ENCODE peak calls at places on chromosomes 2 and 18, in nine cellular contexts. One of them, this sample, is unnamed.

GRCh38 chr2:1553671-1554295 is 140.5 kb downstream of the TPO start:
- DNase-seq in HCT116: peak
- DNase-seq in A549: peak
- DNase-seq in GM23338: peak
- DNase-seq in Panc1: no peak
- DNase-seq in HepG2: no peak
- DNase-seq in GM12878: no peak
- DNase-seq in K562: no peak
- DNase-seq in SK-N-SH: no peak
- DNase-seq in this sample: no peak

GRCh38 chr18:3690682-3691066 is 240.7 kb downstream of the TGIF1 start:
- DNase-seq in HCT116: no peak
- DNase-seq in A549: no peak
- DNase-seq in GM23338: no peak
- DNase-seq in Panc1: no peak
- DNase-seq in HepG2: no peak
- DNase-seq in GM12878: no peak
- DNase-seq in K562: no peak
- DNase-seq in SK-N-SH: no peak
- DNase-seq in this sample: no peak

GRCh38 chr2:207792244-207792785 is 22.6 kb upstream of the FZD5 start:
- DNase-seq in HCT116: peak
- DNase-seq in A549: peak
- DNase-seq in GM23338: peak
- DNase-seq in Panc1: no peak
- DNase-seq in HepG2: peak
- DNase-seq in GM12878: no peak
- DNase-seq in K562: peak
- DNase-seq in SK-N-SH: peak
- DNase-seq in this sample: peak

GRCh38 chr2:39469807-39470206 is 32.7 kb upstream of the MAP4K3 start:
- DNase-seq in HCT116: no peak
- DNase-seq in A549: no peak
- DNase-seq in GM23338: peak
- DNase-seq in Panc1: no peak
- DNase-seq in HepG2: peak
- DNase-seq in GM12878: no peak
- DNase-seq in K562: no peak
- DNase-seq in SK-N-SH: no peak
- DNase-seq in this sample: no peak

GRCh38 chr2:127226132-127226519 is 6.0 kb upstream of the CYP27C1 start:
- DNase-seq in HCT116: no peak
- DNase-seq in A549: no peak
- DNase-seq in GM23338: no peak
- DNase-seq in Panc1: no peak
- DNase-seq in HepG2: no peak
- DNase-seq in GM12878: no peak
- DNase-seq in K562: no peak
- DNase-seq in SK-N-SH: no peak
- DNase-seq in this sample: no peak

GRCh38 chr18:55559735-55560134 is 28.3 kb downstream of the TCF4 start:
- DNase-seq in HCT116: no peak
- DNase-seq in A549: no peak
- DNase-seq in GM23338: no peak
- DNase-seq in Panc1: no peak
- DNase-seq in HepG2: no peak
- DNase-seq in GM12878: no peak
- DNase-seq in K562: no peak
- DNase-seq in SK-N-SH: peak
- DNase-seq in this sample: no peak

GRCh38 chr18:55084546-55084945 is 125.3 kb upstream of the CCDC68 start:
- DNase-seq in HCT116: no peak
- DNase-seq in A549: no peak
- DNase-seq in GM23338: no peak
- DNase-seq in Panc1: no peak
- DNase-seq in HepG2: no peak
- DNase-seq in GM12878: no peak
- DNase-seq in K562: no peak
- DNase-seq in SK-N-SH: no peak
- DNase-seq in this sample: no peak

GRCh38 chr2:6784299-6784698 is 81.4 kb downstream of the CMPK2 start:
- DNase-seq in HCT116: no peak
- DNase-seq in A549: no peak
- DNase-seq in GM23338: no peak
- DNase-seq in Panc1: no peak
- DNase-seq in HepG2: no peak
- DNase-seq in GM12878: no peak
- DNase-seq in K562: no peak
- DNase-seq in SK-N-SH: no peak
- DNase-seq in this sample: peak

GRCh38 chr2:191145769-191146471 is 4.9 kb downstream of the STAT4 start:
- DNase-seq in HCT116: no peak
- DNase-seq in A549: no peak
- DNase-seq in GM23338: no peak
- DNase-seq in Panc1: no peak
- DNase-seq in HepG2: no peak
- DNase-seq in GM12878: no peak
- DNase-seq in K562: no peak
- DNase-seq in SK-N-SH: no peak
- DNase-seq in this sample: no peak

DNA sequence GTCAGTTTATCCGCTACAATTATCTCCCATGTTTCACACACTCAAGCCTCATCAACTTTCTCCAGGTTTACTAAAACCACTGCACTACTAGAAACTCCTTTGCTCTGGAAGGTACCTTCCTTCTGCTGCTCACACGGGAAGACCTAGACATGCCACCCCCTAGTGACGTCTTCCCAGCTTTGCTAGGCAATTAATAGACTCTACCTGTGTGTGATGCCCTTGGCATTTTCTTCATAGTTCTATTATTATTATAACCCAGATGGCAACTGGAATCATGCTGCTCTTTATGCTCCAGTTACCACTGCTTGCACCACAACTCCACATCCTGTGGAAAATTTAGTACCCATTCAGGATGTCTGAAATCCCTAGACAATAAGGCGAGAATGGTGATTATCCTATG is 42.4 kb downstream of the CACNB4 start:
- DNase-seq in HCT116: no peak
- DNase-seq in A549: no peak
- DNase-seq in GM23338: no peak
- DNase-seq in Panc1: no peak
- DNase-seq in HepG2: no peak
- DNase-seq in GM12878: no peak
- DNase-seq in K562: no peak
- DNase-seq in SK-N-SH: no peak
- DNase-seq in this sample: no peak
- TF ChIP-seq REST in HCT116: no peak
- TF ChIP-seq REST in A549: no peak
- TF ChIP-seq REST in GM23338: no peak
- TF ChIP-seq REST in Panc1: no peak
- TF ChIP-seq REST in HepG2: no peak
- TF ChIP-seq REST in GM12878: no peak
- TF ChIP-seq REST in K562: no peak
- TF ChIP-seq REST in SK-N-SH: no peak
- TF ChIP-seq REST in this sample: no peak

DNA sequence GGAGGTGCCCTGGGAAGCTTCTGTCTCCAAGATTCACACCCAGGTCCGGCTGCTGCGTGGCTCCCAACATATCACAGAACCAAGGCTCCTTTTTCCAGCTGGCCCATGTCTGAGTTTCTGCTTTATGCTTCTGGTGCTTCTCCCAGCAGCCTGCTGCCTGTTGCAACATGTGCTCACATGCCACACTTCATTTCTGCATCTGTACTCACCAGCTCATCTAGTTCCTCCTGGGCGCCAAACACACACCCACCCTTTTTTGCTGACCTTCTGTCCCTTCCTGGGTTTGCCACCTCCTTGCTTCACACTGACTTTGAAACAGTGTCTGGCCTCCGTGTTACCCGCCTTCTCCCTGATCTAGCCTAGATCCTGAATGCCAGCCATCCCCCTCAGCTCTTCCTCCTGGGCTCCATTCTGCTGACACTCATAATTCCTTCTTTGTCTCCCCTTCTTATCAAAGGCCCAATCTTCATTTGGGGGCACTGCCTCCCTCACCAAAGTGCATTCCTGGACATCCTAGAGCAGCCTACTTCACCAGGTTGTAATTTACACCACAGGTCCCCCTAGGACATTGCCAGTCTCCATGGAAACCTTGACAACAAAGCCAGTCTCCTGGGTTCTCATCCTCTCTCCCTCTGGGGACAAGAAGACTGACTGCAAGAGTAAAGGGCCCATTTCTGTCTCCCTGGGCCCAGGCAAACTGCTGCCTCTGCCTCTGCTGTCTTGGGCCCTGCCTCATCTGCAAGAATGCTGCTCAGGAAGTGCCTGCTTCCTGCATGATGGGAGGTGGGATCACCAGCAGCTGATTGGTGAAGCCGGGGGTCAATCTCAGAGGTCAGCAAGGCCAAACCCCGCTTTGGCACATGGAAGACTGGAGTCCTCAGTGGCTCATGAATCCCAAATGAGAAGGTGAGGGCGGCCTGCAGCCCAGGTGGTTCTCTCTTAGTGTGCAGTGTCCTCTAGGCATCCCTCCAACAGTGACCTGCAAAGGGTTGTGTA is 13.9 kb upstream of the PROM2 start:
- DNase-seq in HCT116: no peak
- DNase-seq in A549: no peak
- DNase-seq in GM23338: no peak
- DNase-seq in Panc1: no peak
- DNase-seq in HepG2: no peak
- DNase-seq in GM12878: no peak
- DNase-seq in K562: no peak
- DNase-seq in SK-N-SH: peak
- DNase-seq in this sample: peak
- TF ChIP-seq REST in HCT116: no peak
- TF ChIP-seq REST in A549: no peak
- TF ChIP-seq REST in GM23338: no peak
- TF ChIP-seq REST in Panc1: no peak
- TF ChIP-seq REST in HepG2: no peak
- TF ChIP-seq REST in GM12878: no peak
- TF ChIP-seq REST in K562: no peak
- TF ChIP-seq REST in SK-N-SH: no peak
- TF ChIP-seq REST in this sample: no peak

DNA sequence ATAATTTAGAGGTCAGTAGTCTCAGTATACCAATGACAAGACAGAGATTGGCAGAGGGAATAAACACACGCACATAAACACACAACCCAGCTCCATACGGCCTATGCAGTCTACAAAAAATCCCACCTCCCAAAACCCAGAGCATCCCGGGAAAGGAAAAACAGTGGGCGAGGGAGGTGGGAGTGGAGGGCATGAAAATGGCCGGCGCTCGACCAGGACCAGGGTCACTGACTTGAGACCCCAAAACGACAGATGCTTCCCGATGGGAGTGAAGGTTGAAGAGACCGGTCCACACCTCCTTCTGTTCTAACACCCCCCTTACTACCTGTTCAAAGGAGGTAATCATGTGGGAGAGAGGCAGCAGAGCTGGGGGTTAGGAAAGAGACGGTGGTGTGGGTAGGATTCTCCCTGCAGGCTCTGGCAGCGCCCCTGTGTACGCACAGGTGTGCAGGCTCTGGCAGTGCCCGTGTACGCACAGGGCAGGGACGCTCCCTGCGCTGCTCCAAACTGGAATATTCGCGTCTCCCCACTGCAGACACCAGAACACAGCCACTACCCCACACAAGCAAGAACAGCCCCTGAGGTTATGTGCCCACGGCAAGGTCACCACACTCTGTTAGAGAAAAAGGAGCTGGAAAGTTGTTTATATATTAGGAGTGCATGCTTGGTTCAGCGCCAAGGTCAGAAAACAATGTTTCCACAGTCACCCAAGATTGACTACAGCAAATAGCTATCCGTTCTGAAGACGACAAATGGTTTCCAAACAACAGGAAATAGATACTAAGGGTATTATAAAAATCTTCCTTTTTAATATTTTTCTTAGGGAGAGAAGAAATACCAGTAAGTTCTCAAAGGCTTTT is 67.9 kb downstream of the EIPR1 start:
- DNase-seq in HCT116: no peak
- DNase-seq in A549: no peak
- DNase-seq in GM23338: no peak
- DNase-seq in Panc1: no peak
- DNase-seq in HepG2: no peak
- DNase-seq in GM12878: no peak
- DNase-seq in K562: no peak
- DNase-seq in SK-N-SH: no peak
- DNase-seq in this sample: no peak
- TF ChIP-seq REST in HCT116: no peak
- TF ChIP-seq REST in A549: no peak
- TF ChIP-seq REST in GM23338: no peak
- TF ChIP-seq REST in Panc1: no peak
- TF ChIP-seq REST in HepG2: no peak
- TF ChIP-seq REST in GM12878: no peak
- TF ChIP-seq REST in K562: no peak
- TF ChIP-seq REST in SK-N-SH: no peak
- TF ChIP-seq REST in this sample: no peak

DNA sequence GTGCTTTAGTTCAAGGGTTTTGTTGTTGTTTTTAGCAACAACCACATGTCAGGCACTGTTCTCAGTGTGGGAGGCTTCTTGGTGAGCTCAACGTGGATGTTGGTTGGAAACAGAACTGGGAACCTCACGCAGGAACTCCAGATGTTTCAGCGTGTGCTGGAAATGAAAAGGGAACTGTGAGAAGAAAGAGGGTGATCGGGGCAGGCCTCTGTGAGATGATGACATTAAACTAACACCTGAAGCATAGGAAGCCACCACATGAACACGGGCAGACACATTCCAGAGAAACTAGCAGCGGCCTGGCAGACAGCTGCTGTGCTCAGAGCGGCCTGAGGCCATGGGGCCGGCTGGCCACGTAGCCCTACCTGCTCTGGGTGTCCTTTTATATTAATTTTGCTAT is 66.4 kb downstream of the COA5 start:
- DNase-seq in HCT116: no peak
- DNase-seq in A549: no peak
- DNase-seq in GM23338: no peak
- DNase-seq in Panc1: no peak
- DNase-seq in HepG2: no peak
- DNase-seq in GM12878: no peak
- DNase-seq in K562: no peak
- DNase-seq in SK-N-SH: peak
- DNase-seq in this sample: peak
- TF ChIP-seq REST in HCT116: no peak
- TF ChIP-seq REST in A549: no peak
- TF ChIP-seq REST in GM23338: no peak
- TF ChIP-seq REST in Panc1: no peak
- TF ChIP-seq REST in HepG2: no peak
- TF ChIP-seq REST in GM12878: no peak
- TF ChIP-seq REST in K562: no peak
- TF ChIP-seq REST in SK-N-SH: no peak
- TF ChIP-seq REST in this sample: no peak

DNA sequence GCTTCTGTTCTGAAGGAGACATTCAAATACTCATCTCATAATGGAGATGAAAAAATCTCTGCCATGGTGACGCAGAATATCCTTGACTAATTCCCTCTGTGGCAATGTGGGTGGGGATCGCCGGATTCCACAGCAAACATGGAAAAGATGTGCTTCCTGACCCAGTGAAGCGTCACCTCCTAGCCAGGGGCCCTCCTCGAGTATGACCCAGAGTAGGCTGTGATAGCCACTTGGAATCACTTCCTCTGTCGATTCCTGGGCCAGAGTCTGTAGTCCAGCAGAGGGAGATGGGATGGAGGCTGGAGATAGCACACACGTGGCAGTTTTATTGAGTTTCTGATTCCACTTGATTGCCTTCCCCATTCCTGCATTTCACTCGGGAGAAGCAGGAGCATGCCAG is 36.8 kb downstream of the DRC1 start:
- DNase-seq in HCT116: no peak
- DNase-seq in A549: no peak
- DNase-seq in GM23338: peak
- DNase-seq in Panc1: no peak
- DNase-seq in HepG2: no peak
- DNase-seq in GM12878: no peak
- DNase-seq in K562: no peak
- DNase-seq in SK-N-SH: no peak
- DNase-seq in this sample: no peak
- TF ChIP-seq REST in HCT116: no peak
- TF ChIP-seq REST in A549: no peak
- TF ChIP-seq REST in GM23338: no peak
- TF ChIP-seq REST in Panc1: no peak
- TF ChIP-seq REST in HepG2: no peak
- TF ChIP-seq REST in GM12878: no peak
- TF ChIP-seq REST in K562: no peak
- TF ChIP-seq REST in SK-N-SH: no peak
- TF ChIP-seq REST in this sample: no peak

This sample was measured in HL-60.